ENCODE peak calls at places on chromosomes 4 and X, in ten cellular contexts. One of them, this sample, is unnamed.

GRCh38 chr4:72112514-72113156 is 80.8 kb downstream of the NPFFR2 start:
- DNase-seq in neural crest cell: no peak
- DNase-seq in suprapubic skin: no peak
- DNase-seq in activated T-cell treated with anti-CD3 and anti-CD28 coated beads for 48 hours: no peak
- DNase-seq in esophagus squamous epithelium: no peak
- DNase-seq in astrocyte of the spinal cord: peak; percentile 83
- DNase-seq in mesenchymal stem cell: peak; percentile 94
- DNase-seq in Peyer's patch: no peak
- DNase-seq in NCI-H510A treated with DMSO at 0.1 percent for 48 hours: no peak
- DNase-seq in NCI-H1092 treated with DMSO at 0.1 percent for 48 hours: no peak
- DNase-seq in this sample: peak; percentile 8

GRCh38 chr4:53507671-53508286 is 83.5 kb downstream of the LNX1 start:
- DNase-seq in NCI-H1092 treated with DMSO at 0.1 percent for 48 hours: no peak
- DNase-seq in esophagus squamous epithelium: no peak
- DNase-seq in NCI-H510A treated with DMSO at 0.1 percent for 48 hours: no peak
- DNase-seq in neural crest cell: no peak
- DNase-seq in suprapubic skin: no peak
- DNase-seq in mesenchymal stem cell: no peak
- DNase-seq in astrocyte of the spinal cord: peak; percentile 95
- DNase-seq in Peyer's patch: no peak
- DNase-seq in activated T-cell treated with anti-CD3 and anti-CD28 coated beads for 48 hours: no peak
- DNase-seq in this sample: no peak

GRCh38 chr4:7301846-7302630 is 109.7 kb downstream of the SORCS2 start:
- DNase-seq in esophagus squamous epithelium: no peak
- DNase-seq in astrocyte of the spinal cord: no peak
- DNase-seq in suprapubic skin: no peak
- DNase-seq in Peyer's patch: no peak
- DNase-seq in neural crest cell: no peak
- DNase-seq in activated T-cell treated with anti-CD3 and anti-CD28 coated beads for 48 hours: no peak
- DNase-seq in mesenchymal stem cell: no peak
- DNase-seq in NCI-H510A treated with DMSO at 0.1 percent for 48 hours: no peak
- DNase-seq in NCI-H1092 treated with DMSO at 0.1 percent for 48 hours: no peak
- DNase-seq in this sample: no peak

GRCh38 chrX:69388526-69388925 is 115.6 kb upstream of the NALF2 start:
- DNase-seq in Peyer's patch: no peak
- DNase-seq in astrocyte of the spinal cord: no peak
- DNase-seq in suprapubic skin: no peak
- DNase-seq in neural crest cell: no peak
- DNase-seq in NCI-H510A treated with DMSO at 0.1 percent for 48 hours: no peak
- DNase-seq in NCI-H1092 treated with DMSO at 0.1 percent for 48 hours: peak; percentile 2
- DNase-seq in esophagus squamous epithelium: no peak
- DNase-seq in activated T-cell treated with anti-CD3 and anti-CD28 coated beads for 48 hours: no peak
- DNase-seq in mesenchymal stem cell: no peak
- DNase-seq in this sample: no peak

GRCh38 chr4:6262847-6263487 is 6.7 kb upstream of the WFS1 start:
- DNase-seq in suprapubic skin: no peak
- DNase-seq in Peyer's patch: no peak
- DNase-seq in neural crest cell: no peak
- DNase-seq in NCI-H510A treated with DMSO at 0.1 percent for 48 hours: no peak
- DNase-seq in mesenchymal stem cell: no peak
- DNase-seq in activated T-cell treated with anti-CD3 and anti-CD28 coated beads for 48 hours: no peak
- DNase-seq in astrocyte of the spinal cord: no peak
- DNase-seq in esophagus squamous epithelium: no peak
- DNase-seq in NCI-H1092 treated with DMSO at 0.1 percent for 48 hours: no peak
- DNase-seq in this sample: no peak

GRCh38 chr4:138111462-138112000 is 130.6 kb downstream of the SLC7A11 start:
- DNase-seq in NCI-H510A treated with DMSO at 0.1 percent for 48 hours: no peak
- DNase-seq in activated T-cell treated with anti-CD3 and anti-CD28 coated beads for 48 hours: no peak
- DNase-seq in NCI-H1092 treated with DMSO at 0.1 percent for 48 hours: no peak
- DNase-seq in Peyer's patch: no peak
- DNase-seq in suprapubic skin: no peak
- DNase-seq in neural crest cell: no peak
- DNase-seq in esophagus squamous epithelium: no peak
- DNase-seq in mesenchymal stem cell: peak; percentile 7
- DNase-seq in astrocyte of the spinal cord: peak; percentile 37
- DNase-seq in this sample: peak; percentile 11

GRCh38 chr4:5751918-5752802 is 41.2 kb downstream of the EVC start:
- DNase-seq in Peyer's patch: no peak
- DNase-seq in NCI-H510A treated with DMSO at 0.1 percent for 48 hours: no peak
- DNase-seq in esophagus squamous epithelium: no peak
- DNase-seq in activated T-cell treated with anti-CD3 and anti-CD28 coated beads for 48 hours: no peak
- DNase-seq in mesenchymal stem cell: peak; percentile 86
- DNase-seq in astrocyte of the spinal cord: peak; percentile 77
- DNase-seq in suprapubic skin: no peak
- DNase-seq in neural crest cell: no peak
- DNase-seq in NCI-H1092 treated with DMSO at 0.1 percent for 48 hours: no peak
- DNase-seq in this sample: no peak

GRCh38 chr4:83662204-83662603 is 126.3 kb downstream of the GPAT3 start:
- DNase-seq in activated T-cell treated with anti-CD3 and anti-CD28 coated beads for 48 hours: no peak
- DNase-seq in mesenchymal stem cell: no peak
- DNase-seq in NCI-H510A treated with DMSO at 0.1 percent for 48 hours: no peak
- DNase-seq in Peyer's patch: no peak
- DNase-seq in astrocyte of the spinal cord: no peak
- DNase-seq in neural crest cell: no peak
- DNase-seq in suprapubic skin: no peak
- DNase-seq in NCI-H1092 treated with DMSO at 0.1 percent for 48 hours: no peak
- DNase-seq in esophagus squamous epithelium: no peak
- DNase-seq in this sample: no peak

GRCh38 chrX:16215660-16216059 is 48.4 kb downstream of the MAGEB17 start:
- DNase-seq in esophagus squamous epithelium: no peak
- DNase-seq in activated T-cell treated with anti-CD3 and anti-CD28 coated beads for 48 hours: no peak
- DNase-seq in NCI-H1092 treated with DMSO at 0.1 percent for 48 hours: no peak
- DNase-seq in astrocyte of the spinal cord: no peak
- DNase-seq in suprapubic skin: no peak
- DNase-seq in mesenchymal stem cell: no peak
- DNase-seq in neural crest cell: no peak
- DNase-seq in Peyer's patch: no peak
- DNase-seq in NCI-H510A treated with DMSO at 0.1 percent for 48 hours: no peak
- DNase-seq in this sample: no peak

GRCh38 chr4:42048394-42048793 is 58.1 kb downstream of the SLC30A9 start:
- DNase-seq in NCI-H510A treated with DMSO at 0.1 percent for 48 hours: no peak
- DNase-seq in mesenchymal stem cell: peak; percentile 55
- DNase-seq in activated T-cell treated with anti-CD3 and anti-CD28 coated beads for 48 hours: no peak
- DNase-seq in astrocyte of the spinal cord: peak; percentile 78
- DNase-seq in Peyer's patch: no peak
- DNase-seq in NCI-H1092 treated with DMSO at 0.1 percent for 48 hours: no peak
- DNase-seq in neural crest cell: no peak
- DNase-seq in esophagus squamous epithelium: no peak
- DNase-seq in suprapubic skin: no peak
- DNase-seq in this sample: peak; percentile 71

GRCh38 chrX:15797707-15798106 is 7.4 kb downstream of the ZRSR2 start:
- DNase-seq in activated T-cell treated with anti-CD3 and anti-CD28 coated beads for 48 hours: no peak
- DNase-seq in Peyer's patch: no peak
- DNase-seq in suprapubic skin: no peak
- DNase-seq in neural crest cell: no peak
- DNase-seq in mesenchymal stem cell: no peak
- DNase-seq in esophagus squamous epithelium: no peak
- DNase-seq in NCI-H510A treated with DMSO at 0.1 percent for 48 hours: no peak
- DNase-seq in astrocyte of the spinal cord: no peak
- DNase-seq in NCI-H1092 treated with DMSO at 0.1 percent for 48 hours: no peak
- DNase-seq in this sample: no peak

GRCh38 chr4:113467581-113467980 is 294.0 kb downstream of the CAMK2D start:
- DNase-seq in NCI-H1092 treated with DMSO at 0.1 percent for 48 hours: no peak
- DNase-seq in astrocyte of the spinal cord: peak; percentile 62
- DNase-seq in Peyer's patch: no peak
- DNase-seq in NCI-H510A treated with DMSO at 0.1 percent for 48 hours: no peak
- DNase-seq in esophagus squamous epithelium: no peak
- DNase-seq in suprapubic skin: no peak
- DNase-seq in neural crest cell: no peak
- DNase-seq in activated T-cell treated with anti-CD3 and anti-CD28 coated beads for 48 hours: no peak
- DNase-seq in mesenchymal stem cell: peak; percentile 86
- DNase-seq in this sample: peak; percentile 87

GRCh38 chrX:153727108-153727931 is 2.7 kb downstream of the ABCD1 start:
- DNase-seq in NCI-H1092 treated with DMSO at 0.1 percent for 48 hours: peak; percentile 81
- DNase-seq in NCI-H510A treated with DMSO at 0.1 percent for 48 hours: no peak
- DNase-seq in astrocyte of the spinal cord: peak; percentile 9
- DNase-seq in esophagus squamous epithelium: no peak
- DNase-seq in activated T-cell treated with anti-CD3 and anti-CD28 coated beads for 48 hours: no peak
- DNase-seq in Peyer's patch: peak; percentile 67
- DNase-seq in mesenchymal stem cell: no peak
- DNase-seq in neural crest cell: no peak
- DNase-seq in suprapubic skin: no peak
- DNase-seq in this sample: peak; percentile 52

GRCh38 chr4:185211641-185212040 is 2.2 kb downstream of the SNX25 start:
- DNase-seq in NCI-H510A treated with DMSO at 0.1 percent for 48 hours: no peak
- DNase-seq in activated T-cell treated with anti-CD3 and anti-CD28 coated beads for 48 hours: no peak
- DNase-seq in NCI-H1092 treated with DMSO at 0.1 percent for 48 hours: no peak
- DNase-seq in esophagus squamous epithelium: no peak
- DNase-seq in astrocyte of the spinal cord: no peak
- DNase-seq in neural crest cell: no peak
- DNase-seq in mesenchymal stem cell: no peak
- DNase-seq in suprapubic skin: no peak
- DNase-seq in Peyer's patch: no peak
- DNase-seq in this sample: no peak

This sample was measured in foreskin fibroblast.